ENCODE peak calls at places on chromosomes 11 and 22, in four cellular contexts. One of them, this sample, is unnamed.

GRCh38 chr11:17743026-17743807 is 8.6 kb downstream of the KCNC1 start:
- DNase-seq in neural crest cell: no peak
- DNase-seq in IMR-90: no peak
- DNase-seq in CD4-positive, alpha-beta T cell: no peak
- DNase-seq in this sample: no peak

GRCh38 chr11:78789365-78789764 is 214.7 kb upstream of the NARS2 start:
- DNase-seq in neural crest cell: no peak
- DNase-seq in IMR-90: no peak
- DNase-seq in CD4-positive, alpha-beta T cell: no peak
- DNase-seq in this sample: no peak

GRCh38 chr11:117855452-117855851 is 21.0 kb downstream of the FXYD6 start:
- DNase-seq in neural crest cell: no peak
- DNase-seq in IMR-90: no peak
- DNase-seq in CD4-positive, alpha-beta T cell: no peak
- DNase-seq in this sample: no peak

GRCh38 chr22:35568751-35569725 is 28.4 kb downstream of the RASD2 start:
- DNase-seq in neural crest cell: no peak
- DNase-seq in IMR-90: peak
- DNase-seq in CD4-positive, alpha-beta T cell: no peak
- DNase-seq in this sample: no peak

GRCh38 chr22:19514831-19515565 is 9.2 kb downstream of the CLDN5 start:
- DNase-seq in neural crest cell: no peak
- DNase-seq in IMR-90: peak
- DNase-seq in CD4-positive, alpha-beta T cell: no peak
- DNase-seq in this sample: peak

GRCh38 chr22:45009881-45010531 is at the start of gene PHF21B:
- DNase-seq in neural crest cell: peak
- DNase-seq in IMR-90: peak
- DNase-seq in CD4-positive, alpha-beta T cell: no peak
- DNase-seq in this sample: peak

GRCh38 chr11:69702239-69702668 is 1.6 kb downstream of the FGF19 start:
- DNase-seq in neural crest cell: no peak
- DNase-seq in IMR-90: no peak
- DNase-seq in CD4-positive, alpha-beta T cell: no peak
- DNase-seq in this sample: no peak

GRCh38 chr22:47776329-47776728 is 1013.9 kb downstream of the TBC1D22A start:
- DNase-seq in neural crest cell: no peak
- DNase-seq in IMR-90: no peak
- DNase-seq in CD4-positive, alpha-beta T cell: no peak
- DNase-seq in this sample: no peak

GRCh38 chr22:46030241-46030880 is 53.4 kb upstream of the WNT7B start:
- DNase-seq in neural crest cell: no peak
- DNase-seq in IMR-90: no peak
- DNase-seq in CD4-positive, alpha-beta T cell: no peak
- DNase-seq in this sample: no peak

GRCh38 chr22:46028069-46028991 is 51.4 kb upstream of the WNT7B start:
- DNase-seq in neural crest cell: no peak
- DNase-seq in IMR-90: no peak
- DNase-seq in CD4-positive, alpha-beta T cell: no peak
- DNase-seq in this sample: no peak

GRCh38 chr22:46031066-46031465 is 54.1 kb upstream of the WNT7B start:
- DNase-seq in neural crest cell: no peak
- DNase-seq in IMR-90: no peak
- DNase-seq in CD4-positive, alpha-beta T cell: no peak
- DNase-seq in this sample: no peak

GRCh38 chr22:46029036-46029435 is 52.1 kb upstream of the WNT7B start:
- DNase-seq in neural crest cell: no peak
- DNase-seq in IMR-90: no peak
- DNase-seq in CD4-positive, alpha-beta T cell: no peak
- DNase-seq in this sample: no peak

DNA sequence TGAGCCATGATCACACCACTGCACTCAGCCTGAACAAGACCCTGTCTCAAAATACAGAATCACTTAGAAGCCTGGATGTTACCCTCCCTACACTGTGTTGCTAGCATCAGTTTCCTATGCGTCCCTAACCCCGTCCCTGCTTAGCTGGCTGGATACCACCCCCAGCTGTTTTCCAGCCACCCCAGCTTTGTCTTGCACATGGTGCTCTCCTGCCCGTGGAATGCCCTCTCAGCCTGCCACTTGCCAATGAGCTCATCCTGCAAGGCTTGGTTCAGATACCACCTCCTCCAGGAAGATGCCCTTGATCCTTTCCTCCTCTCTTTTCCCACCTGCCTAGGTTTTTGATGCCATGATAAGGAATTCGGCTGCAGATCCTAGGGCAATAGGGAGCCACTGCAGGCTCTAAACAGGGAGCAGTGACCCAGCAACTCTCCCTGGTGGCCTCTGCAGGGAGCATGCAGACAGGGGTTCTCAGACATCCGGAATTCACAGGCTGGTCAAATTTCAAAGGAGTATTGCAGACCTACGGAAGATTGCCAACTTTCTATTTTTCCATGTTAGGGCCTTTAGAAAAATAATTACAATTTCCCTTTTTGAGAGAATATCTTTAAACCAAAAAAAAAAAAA is 52.7 kb upstream of the WNT7B start:
- DNase-seq in neural crest cell: no peak
- DNase-seq in IMR-90: no peak
- DNase-seq in CD4-positive, alpha-beta T cell: no peak
- DNase-seq in this sample: no peak
- TF ChIP-seq CTCF in neural crest cell: no peak
- TF ChIP-seq CTCF in IMR-90: no peak
- TF ChIP-seq CTCF in CD4-positive, alpha-beta T cell: no peak
- TF ChIP-seq CTCF in this sample: no peak

GRCh38 chr11:75229466-75229865 is 11.1 kb upstream of the TPBGL start:
- DNase-seq in neural crest cell: no peak
- DNase-seq in IMR-90: no peak
- DNase-seq in CD4-positive, alpha-beta T cell: no peak
- DNase-seq in this sample: no peak

GRCh38 chr11:75225794-75226193 is 14.8 kb upstream of the TPBGL start:
- DNase-seq in neural crest cell: no peak
- DNase-seq in IMR-90: no peak
- DNase-seq in CD4-positive, alpha-beta T cell: no peak
- DNase-seq in this sample: no peak

GRCh38 chr11:75219869-75220268 is 20.7 kb upstream of the TPBGL start:
- DNase-seq in neural crest cell: no peak
- DNase-seq in IMR-90: no peak
- DNase-seq in CD4-positive, alpha-beta T cell: no peak
- DNase-seq in this sample: no peak

GRCh38 chr11:75223954-75224643 is 16.5 kb upstream of the TPBGL start:
- DNase-seq in neural crest cell: no peak
- DNase-seq in IMR-90: no peak
- DNase-seq in CD4-positive, alpha-beta T cell: no peak
- DNase-seq in this sample: no peak
- TF ChIP-seq CTCF in neural crest cell: no peak
- TF ChIP-seq CTCF in IMR-90: no peak
- TF ChIP-seq CTCF in CD4-positive, alpha-beta T cell: no peak
- TF ChIP-seq CTCF in this sample: no peak

DNA sequence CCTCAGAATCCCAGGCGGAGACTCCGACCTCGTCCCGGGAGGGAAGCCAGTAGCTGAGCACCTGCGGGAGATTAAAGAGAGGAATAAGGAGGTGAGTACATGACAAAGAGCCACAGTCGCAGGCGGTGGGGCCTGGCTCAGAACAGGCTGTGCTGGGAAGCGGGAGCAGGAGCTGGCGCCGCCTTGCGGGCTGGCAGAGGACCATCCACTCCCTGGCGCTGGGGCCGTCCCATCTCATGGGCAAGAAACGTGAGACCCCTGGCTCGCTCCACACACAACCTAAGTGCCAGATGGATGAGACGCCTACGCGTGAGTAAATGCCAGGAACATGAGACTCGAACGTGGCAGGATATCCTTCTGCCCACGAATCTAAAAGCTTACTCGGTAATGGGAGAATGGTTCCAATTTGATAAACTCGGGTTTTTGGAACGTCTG is 6.3 kb downstream of the CEND1 start:
- DNase-seq in neural crest cell: peak
- DNase-seq in IMR-90: peak
- DNase-seq in CD4-positive, alpha-beta T cell: no peak
- DNase-seq in this sample: peak
- TF ChIP-seq CTCF in neural crest cell: peak
- TF ChIP-seq CTCF in IMR-90: peak
- TF ChIP-seq CTCF in CD4-positive, alpha-beta T cell: peak
- TF ChIP-seq CTCF in this sample: peak

DNA sequence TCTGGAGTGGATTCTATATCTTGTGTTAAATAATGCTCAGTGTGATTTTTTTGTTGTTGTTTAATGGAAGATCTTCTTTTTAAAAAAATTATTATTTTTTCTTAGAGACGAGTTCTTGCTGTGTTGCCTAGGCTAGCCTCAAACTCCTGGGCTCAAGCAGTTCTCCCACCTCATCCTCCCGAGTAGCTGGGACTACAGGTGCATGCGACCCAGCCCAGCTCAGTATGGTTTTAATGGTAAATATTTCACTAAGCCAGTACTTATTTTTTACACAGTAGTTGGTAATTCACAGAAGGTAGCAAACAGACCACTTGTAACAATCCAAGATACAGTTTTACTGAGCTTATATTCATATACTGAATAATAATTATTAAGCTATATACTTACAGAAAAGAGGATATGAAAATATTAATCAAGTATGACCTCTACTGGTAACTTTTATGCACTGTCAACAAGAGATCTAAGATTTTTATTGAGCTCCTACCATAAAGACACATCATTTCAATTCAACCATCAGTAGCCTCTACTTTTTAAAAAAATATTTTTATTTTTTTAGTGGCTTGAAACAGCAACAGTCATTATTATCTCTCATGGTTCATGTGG is 6.1 kb upstream of the CD59 start:
- DNase-seq in neural crest cell: no peak
- DNase-seq in IMR-90: no peak
- DNase-seq in CD4-positive, alpha-beta T cell: no peak
- DNase-seq in this sample: no peak
- TF ChIP-seq CTCF in neural crest cell: peak
- TF ChIP-seq CTCF in IMR-90: peak
- TF ChIP-seq CTCF in CD4-positive, alpha-beta T cell: peak
- TF ChIP-seq CTCF in this sample: peak

DNA sequence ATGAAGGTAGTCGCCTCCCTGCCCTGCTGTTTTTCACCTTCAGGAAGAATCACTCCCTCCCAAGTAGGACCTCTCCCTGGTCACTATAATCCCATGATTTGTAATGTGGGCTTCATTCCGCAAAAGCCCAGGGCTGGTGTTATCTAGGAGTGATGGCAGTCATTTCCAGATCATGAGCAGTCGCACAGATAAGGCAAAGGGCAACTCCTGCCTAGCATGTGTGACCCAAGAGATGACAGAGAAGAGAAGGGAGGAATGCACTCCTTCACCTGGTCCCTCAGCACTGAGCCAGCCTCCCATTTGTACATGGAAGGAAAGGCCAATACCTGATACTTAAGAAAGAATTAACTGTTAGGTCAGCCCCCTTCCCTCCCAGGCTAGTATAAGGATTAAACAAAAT is 102.9 kb downstream of the RPL27A start:
- DNase-seq in neural crest cell: no peak
- DNase-seq in IMR-90: no peak
- DNase-seq in CD4-positive, alpha-beta T cell: no peak
- DNase-seq in this sample: no peak
- TF ChIP-seq CTCF in neural crest cell: no peak
- TF ChIP-seq CTCF in IMR-90: no peak
- TF ChIP-seq CTCF in CD4-positive, alpha-beta T cell: no peak
- TF ChIP-seq CTCF in this sample: no peak

GRCh38 chr11:102734650-102735049 is 9.9 kb upstream of the MMP8 start:
- DNase-seq in neural crest cell: no peak
- DNase-seq in IMR-90: no peak
- DNase-seq in CD4-positive, alpha-beta T cell: no peak
- DNase-seq in this sample: no peak
- TF ChIP-seq CTCF in neural crest cell: no peak
- TF ChIP-seq CTCF in IMR-90: no peak
- TF ChIP-seq CTCF in CD4-positive, alpha-beta T cell: no peak
- TF ChIP-seq CTCF in this sample: no peak

This sample was measured in D721Med.